ENCODE peak calls at places on chromosomes 4 and X, in six cellular contexts. One of them, this sample, is unnamed. For H3K27me3, the result is how much of the 10 kb centered on the place peaks cover.

GRCh38 chrX:155819525-155819924 is 61.6 kb upstream of the VAMP7 start:
- DNase-seq in K562: no peak
- DNase-seq in H1: no peak
- DNase-seq in HCT116: no peak
- DNase-seq in GM12878: no peak
- DNase-seq in HepG2: no peak
- DNase-seq in this sample: no peak

GRCh38 chr4:176191974-176192373 is 3.4 kb downstream of the SPATA4 start:
- DNase-seq in K562: no peak
- DNase-seq in H1: no peak
- DNase-seq in HCT116: no peak
- DNase-seq in GM12878: no peak
- DNase-seq in HepG2: no peak
- DNase-seq in this sample: no peak

GRCh38 chrX:153885208-153885787 is 675 bp downstream of the L1CAM start:
- DNase-seq in K562: no peak
- DNase-seq in H1: no peak
- DNase-seq in HCT116: no peak
- DNase-seq in GM12878: no peak
- DNase-seq in HepG2: no peak
- DNase-seq in this sample: no peak

GRCh38 chr4:1409806-1410425 is 3.7 kb upstream of the NKX1-1 start:
- DNase-seq in K562: no peak
- DNase-seq in H1: no peak
- DNase-seq in HCT116: no peak
- DNase-seq in GM12878: no peak
- DNase-seq in HepG2: no peak
- DNase-seq in this sample: no peak

GRCh38 chrX:109826954-109827708 is 94.1 kb upstream of the ACSL4 start:
- DNase-seq in K562: no peak
- DNase-seq in H1: no peak
- DNase-seq in HCT116: no peak
- DNase-seq in GM12878: no peak
- DNase-seq in HepG2: peak
- DNase-seq in this sample: peak

GRCh38 chrX:119407681-119408080 is 8.5 kb downstream of the SLC25A43 start:
- DNase-seq in K562: no peak
- DNase-seq in H1: no peak
- DNase-seq in HCT116: no peak
- DNase-seq in GM12878: no peak
- DNase-seq in HepG2: no peak
- DNase-seq in this sample: no peak

GRCh38 chrX:72382199-72382590 is 76.5 kb upstream of the CITED1 start:
- DNase-seq in K562: no peak
- DNase-seq in H1: no peak
- DNase-seq in HCT116: no peak
- DNase-seq in GM12878: no peak
- DNase-seq in HepG2: no peak
- DNase-seq in this sample: no peak

GRCh38 chr4:30434656-30435055 is 285.5 kb upstream of the PCDH7 start:
- DNase-seq in K562: no peak
- DNase-seq in H1: no peak
- DNase-seq in HCT116: no peak
- DNase-seq in GM12878: no peak
- DNase-seq in HepG2: no peak
- DNase-seq in this sample: no peak

GRCh38 chr4:87120411-87121162 is 99.8 kb downstream of the KLHL8 start:
- DNase-seq in K562: no peak
- DNase-seq in H1: no peak
- DNase-seq in HCT116: no peak
- DNase-seq in GM12878: no peak
- DNase-seq in HepG2: peak
- DNase-seq in this sample: no peak

GRCh38 chr4:187309456-187309855 is 585.8 kb upstream of the FAT1 start:
- DNase-seq in K562: no peak
- DNase-seq in H1: no peak
- DNase-seq in HCT116: no peak
- DNase-seq in GM12878: no peak
- DNase-seq in HepG2: no peak
- DNase-seq in this sample: no peak

GRCh38 chr4:105145913-105146285 is 777 bp upstream of the TET2 start:
- DNase-seq in K562: no peak
- DNase-seq in H1: no peak
- DNase-seq in HCT116: no peak
- DNase-seq in GM12878: no peak
- DNase-seq in HepG2: no peak
- DNase-seq in this sample: no peak

GRCh38 chr4:5378002-5378401 is 326.7 kb downstream of the STK32B start:
- DNase-seq in K562: peak
- DNase-seq in H1: no peak
- DNase-seq in HCT116: peak
- DNase-seq in GM12878: no peak
- DNase-seq in HepG2: peak
- DNase-seq in this sample: no peak

GRCh38 chrX:117458243-117458968 is 658.2 kb downstream of the KLHL13 start:
- DNase-seq in K562: no peak
- DNase-seq in H1: no peak
- DNase-seq in HCT116: no peak
- DNase-seq in GM12878: no peak
- DNase-seq in HepG2: no peak
- DNase-seq in this sample: no peak

GRCh38 chr4:77911842-77912450 is 49.3 kb downstream of the MRPL1 start:
- DNase-seq in K562: no peak
- DNase-seq in H1: no peak
- DNase-seq in HCT116: no peak
- DNase-seq in GM12878: peak
- DNase-seq in HepG2: no peak
- DNase-seq in this sample: no peak

GRCh38 chr4:158090323-158090722 is 82.5 kb downstream of the GASK1B start:
- DNase-seq in K562: no peak
- DNase-seq in H1: no peak
- DNase-seq in HCT116: no peak
- DNase-seq in GM12878: no peak
- DNase-seq in HepG2: no peak
- DNase-seq in this sample: no peak

GRCh38 chr4:129446074-129446473 is 350.1 kb downstream of the C4orf33 start:
- DNase-seq in K562: no peak
- DNase-seq in H1: peak
- DNase-seq in HCT116: peak
- DNase-seq in GM12878: no peak
- DNase-seq in HepG2: no peak
- DNase-seq in this sample: peak

GRCh38 chrX:72487661-72488060 is 85.0 kb downstream of the HDAC8 start:
- DNase-seq in K562: no peak
- DNase-seq in H1: no peak
- DNase-seq in HCT116: no peak
- DNase-seq in GM12878: no peak
- DNase-seq in HepG2: no peak
- DNase-seq in this sample: peak

GRCh38 chr4:168891086-168891485 is 119.0 kb downstream of the CBR4 start:
- DNase-seq in K562: no peak
- DNase-seq in H1: no peak
- DNase-seq in HCT116: no peak
- DNase-seq in GM12878: no peak
- DNase-seq in HepG2: no peak
- DNase-seq in this sample: no peak

GRCh38 chrX:120468479-120468824 is 644 bp downstream of the LAMP2 start:
- DNase-seq in K562: no peak
- DNase-seq in H1: no peak
- DNase-seq in HCT116: no peak
- DNase-seq in GM12878: no peak
- DNase-seq in HepG2: no peak
- DNase-seq in this sample: no peak

GRCh38 chr4:184123009-184123408 is 94.7 kb downstream of the ENPP6 start:
- DNase-seq in K562: peak
- DNase-seq in H1: no peak
- DNase-seq in HCT116: no peak
- DNase-seq in GM12878: no peak
- DNase-seq in HepG2: no peak
- DNase-seq in this sample: no peak

GRCh38 chr4:54368861-54369260 is 139.8 kb downstream of the PDGFRA start:
- DNase-seq in K562: no peak
- DNase-seq in H1: no peak
- DNase-seq in HCT116: no peak
- DNase-seq in GM12878: no peak
- DNase-seq in HepG2: no peak
- DNase-seq in this sample: no peak

GRCh38 chrX:40546870-40547269 is 33.9 kb upstream of the ATP6AP2 start:
- DNase-seq in K562: no peak
- DNase-seq in H1: no peak
- DNase-seq in HCT116: no peak
- DNase-seq in GM12878: no peak
- DNase-seq in HepG2: no peak
- DNase-seq in this sample: no peak

GRCh38 chr4:155523358-155523757 is 143.3 kb upstream of the GUCY1A1 start:
- DNase-seq in K562: no peak
- DNase-seq in H1: no peak
- DNase-seq in HCT116: no peak
- DNase-seq in GM12878: no peak
- DNase-seq in HepG2: no peak
- DNase-seq in this sample: no peak

GRCh38 chrX:68823413-68824151 is 5.2 kb upstream of the EFNB1 start:
- DNase-seq in K562: no peak
- DNase-seq in H1: no peak
- DNase-seq in HCT116: no peak
- DNase-seq in GM12878: no peak
- DNase-seq in HepG2: no peak
- DNase-seq in this sample: no peak

GRCh38 chrX:71640002-71640401 is 21.7 kb upstream of the CXCR3 start:
- DNase-seq in K562: no peak
- DNase-seq in H1: no peak
- DNase-seq in HCT116: no peak
- DNase-seq in GM12878: no peak
- DNase-seq in HepG2: no peak
- DNase-seq in this sample: no peak

GRCh38 chrX:103550415-103551051 is 31.2 kb upstream of the RAB40A start:
- DNase-seq in K562: no peak
- DNase-seq in H1: no peak
- DNase-seq in HCT116: no peak
- DNase-seq in GM12878: no peak
- DNase-seq in HepG2: no peak
- DNase-seq in this sample: no peak

GRCh38 chrX:103556941-103557340 is 28.4 kb upstream of the TCEAL4 start:
- DNase-seq in K562: no peak
- DNase-seq in H1: no peak
- DNase-seq in HCT116: no peak
- DNase-seq in GM12878: no peak
- DNase-seq in HepG2: peak
- DNase-seq in this sample: no peak

GRCh38 chrX:103552236-103552635 is 32.9 kb upstream of the RAB40A start:
- DNase-seq in K562: no peak
- DNase-seq in H1: no peak
- DNase-seq in HCT116: no peak
- DNase-seq in GM12878: no peak
- DNase-seq in HepG2: peak
- DNase-seq in this sample: no peak

GRCh38 chrX:103549920-103550319 is 30.6 kb upstream of the RAB40A start:
- DNase-seq in K562: no peak
- DNase-seq in H1: no peak
- DNase-seq in HCT116: no peak
- DNase-seq in GM12878: no peak
- DNase-seq in HepG2: no peak
- DNase-seq in this sample: no peak

DNA sequence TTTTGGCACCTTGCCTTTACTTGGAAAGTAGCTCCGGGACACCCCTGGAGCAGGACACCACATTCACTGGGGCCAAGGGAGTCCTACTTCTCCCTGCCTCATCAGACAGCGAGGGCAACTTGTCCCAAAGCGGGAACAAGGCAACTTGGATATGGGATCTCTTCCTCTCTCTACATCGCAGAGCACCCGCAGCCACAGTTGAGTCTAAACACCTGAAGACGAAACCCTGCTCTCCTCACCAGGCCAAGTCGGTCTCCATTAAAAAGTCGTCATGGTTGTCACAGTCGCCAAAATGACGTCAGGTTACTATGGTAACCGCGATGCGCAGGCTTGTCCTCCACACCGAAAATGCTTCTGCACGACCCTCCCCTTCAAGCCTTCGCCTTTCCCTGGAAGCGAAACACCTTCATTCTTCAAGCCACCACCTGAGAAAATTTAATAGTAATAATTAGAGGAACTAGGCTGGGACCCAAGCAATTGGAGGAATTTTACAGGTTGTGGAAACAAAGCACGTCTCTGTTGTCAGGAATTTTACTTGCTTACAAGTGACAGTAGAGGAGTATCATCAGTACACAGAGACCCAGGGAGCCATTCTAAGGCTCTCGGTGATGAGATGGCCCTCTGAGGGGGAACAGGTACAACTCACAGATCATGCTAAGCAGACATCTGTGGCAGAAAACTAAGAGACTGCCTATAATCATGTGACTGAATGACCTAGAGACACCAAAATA is 30.5 kb upstream of the TCEAL4 start:
- DNase-seq in K562: peak
- DNase-seq in H1: no peak
- DNase-seq in HCT116: no peak
- DNase-seq in GM12878: no peak
- DNase-seq in HepG2: no peak
- DNase-seq in this sample: peak
- H3K4me3 ChIP-seq in K562: peak
- H3K4me3 ChIP-seq in H1: peak
- H3K4me3 ChIP-seq in HCT116: no peak
- H3K4me3 ChIP-seq in GM12878: peak
- H3K4me3 ChIP-seq in HepG2: no peak
- H3K4me3 ChIP-seq in this sample: peak

DNA sequence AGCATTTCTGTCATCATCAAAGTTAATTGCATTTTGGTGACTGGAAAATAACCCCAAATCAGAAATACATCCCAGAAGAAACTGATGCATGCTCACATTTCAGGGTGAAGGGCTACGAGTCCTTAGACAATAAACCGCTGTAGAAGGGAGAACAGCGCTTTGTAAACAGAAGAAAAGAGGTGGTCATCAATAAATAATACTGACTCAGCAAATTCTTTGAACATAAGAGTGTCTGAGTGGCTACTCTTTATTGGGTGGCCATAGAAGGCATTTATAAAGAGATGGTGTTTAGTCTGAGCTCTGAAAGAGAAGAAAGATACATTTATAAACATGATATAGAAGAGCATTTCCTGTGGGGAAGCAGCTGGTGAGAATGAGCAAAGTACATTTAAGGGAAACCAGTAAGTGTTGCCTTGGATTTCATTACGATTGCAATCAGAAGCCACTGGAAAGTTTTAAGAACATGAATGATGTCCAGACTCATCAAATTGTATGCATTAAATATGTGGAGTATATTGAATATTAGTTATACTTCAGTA is 246.9 kb upstream of the GIMD1 start:
- DNase-seq in K562: no peak
- DNase-seq in H1: no peak
- DNase-seq in HCT116: no peak
- DNase-seq in GM12878: no peak
- DNase-seq in HepG2: no peak
- DNase-seq in this sample: no peak
- H3K27me3 ChIP-seq in K562: under half
- H3K27me3 ChIP-seq in H1: under half
- H3K27me3 ChIP-seq in HCT116: under half
- H3K27me3 ChIP-seq in GM12878: under half
- H3K27me3 ChIP-seq in HepG2: under half
- H3K27me3 ChIP-seq in this sample: under half

GRCh38 chr4:115841873-115842272 is 728.5 kb upstream of the NDST4 start:
- DNase-seq in K562: no peak
- DNase-seq in H1: no peak
- DNase-seq in HCT116: no peak
- DNase-seq in GM12878: no peak
- DNase-seq in HepG2: no peak
- DNase-seq in this sample: no peak
- TF ChIP-seq ZNF274 in K562: no peak
- TF ChIP-seq ZNF274 in H1: no peak
- TF ChIP-seq ZNF274 in HCT116: no peak
- TF ChIP-seq ZNF274 in GM12878: no peak
- TF ChIP-seq ZNF274 in HepG2: no peak
- TF ChIP-seq ZNF274 in this sample: no peak

GRCh38 chr4:123325241-123325681 is 71.3 kb upstream of the SPRY1 start:
- DNase-seq in K562: no peak
- DNase-seq in H1: no peak
- DNase-seq in HCT116: no peak
- DNase-seq in GM12878: peak
- DNase-seq in HepG2: no peak
- DNase-seq in this sample: no peak
- H3K4me3 ChIP-seq in K562: no peak
- H3K4me3 ChIP-seq in H1: no peak
- H3K4me3 ChIP-seq in HCT116: no peak
- H3K4me3 ChIP-seq in GM12878: no peak
- H3K4me3 ChIP-seq in HepG2: no peak
- H3K4me3 ChIP-seq in this sample: no peak

This sample was measured in NT2/D1.